ENCODE peak calls at places on chromosomes 3 and 15, in four cellular contexts. One of them, this sample, is unnamed.

GRCh38 chr3:71035314-71035713 is 548.2 kb downstream of the FOXP1 start:
- DNase-seq in H1: no peak
- DNase-seq in K562: no peak
- DNase-seq in HepG2: no peak
- DNase-seq in this sample: peak; percentile 96

GRCh38 chr3:65548848-65549625 is 489.7 kb downstream of the MAGI1 start:
- DNase-seq in H1: peak; percentile 74
- DNase-seq in K562: no peak
- DNase-seq in HepG2: peak; percentile 9
- DNase-seq in this sample: no peak

GRCh38 chr3:169034401-169034800 is 629.1 kb downstream of the MECOM start:
- DNase-seq in H1: no peak
- DNase-seq in K562: no peak
- DNase-seq in HepG2: no peak
- DNase-seq in this sample: no peak

GRCh38 chr15:68581725-68582124 is 2.9 kb downstream of the CORO2B start:
- DNase-seq in H1: no peak
- DNase-seq in K562: no peak
- DNase-seq in HepG2: no peak
- DNase-seq in this sample: no peak

GRCh38 chr3:10248984-10249748 is 907 bp downstream of the TATDN2 start:
- DNase-seq in H1: peak; percentile 68
- DNase-seq in K562: peak; percentile 71
- DNase-seq in HepG2: no peak
- DNase-seq in this sample: peak; percentile 35

GRCh38 chr3:185837409-185837808 is 12.6 kb upstream of the IGF2BP2 start:
- DNase-seq in H1: no peak
- DNase-seq in K562: no peak
- DNase-seq in HepG2: no peak
- DNase-seq in this sample: no peak

GRCh38 chr15:75205064-75205395 is 3.3 kb downstream of the C15orf39 start:
- DNase-seq in H1: no peak
- DNase-seq in K562: no peak
- DNase-seq in HepG2: no peak
- DNase-seq in this sample: no peak

GRCh38 chr3:112128843-112129727 is 4.0 kb downstream of the GCSAM start:
- DNase-seq in H1: no peak
- DNase-seq in K562: no peak
- DNase-seq in HepG2: no peak
- DNase-seq in this sample: no peak

GRCh38 chr3:107676469-107677309 is 153.9 kb downstream of the BBX start:
- DNase-seq in H1: no peak
- DNase-seq in K562: no peak
- DNase-seq in HepG2: peak; percentile 31
- DNase-seq in this sample: peak; percentile 42

GRCh38 chr3:41267975-41268640 is 68.8 kb downstream of the CTNNB1 start:
- DNase-seq in H1: no peak
- DNase-seq in K562: peak; percentile 74
- DNase-seq in HepG2: peak; percentile 96
- DNase-seq in this sample: peak; percentile 61

GRCh38 chr3:178795349-178795748 is 259.1 kb downstream of the KCNMB2 start:
- DNase-seq in H1: no peak
- DNase-seq in K562: no peak
- DNase-seq in HepG2: no peak
- DNase-seq in this sample: no peak

GRCh38 chr3:159964166-159964973 is 24.3 kb upstream of the IL12A start:
- DNase-seq in H1: no peak
- DNase-seq in K562: no peak
- DNase-seq in HepG2: no peak
- DNase-seq in this sample: peak; percentile 52

GRCh38 chr3:152355744-152356665 is 87.3 kb downstream of the MBNL1 start:
- DNase-seq in H1: no peak
- DNase-seq in K562: no peak
- DNase-seq in HepG2: no peak
- DNase-seq in this sample: no peak

GRCh38 chr15:66580643-66581042 is 14.8 kb upstream of the LCTL start:
- DNase-seq in H1: no peak
- DNase-seq in K562: no peak
- DNase-seq in HepG2: no peak
- DNase-seq in this sample: peak; percentile 90

GRCh38 chr3:9902372-9903237 is at the start of gene IL17RE:
- DNase-seq in H1: peak; percentile 73
- DNase-seq in K562: peak; percentile 67
- DNase-seq in HepG2: peak; percentile 41
- DNase-seq in this sample: no peak

GRCh38 chr3:172156309-172156998 is 117.1 kb downstream of the FNDC3B start:
- DNase-seq in H1: no peak
- DNase-seq in K562: no peak
- DNase-seq in HepG2: no peak
- DNase-seq in this sample: no peak

GRCh38 chr3:195421410-195421809 is 21.4 kb downstream of the ACAP2 start:
- DNase-seq in H1: no peak
- DNase-seq in K562: no peak
- DNase-seq in HepG2: no peak
- DNase-seq in this sample: no peak

GRCh38 chr3:42685891-42686820 is 819 bp downstream of the KLHL40 start:
- DNase-seq in H1: no peak
- DNase-seq in K562: no peak
- DNase-seq in HepG2: no peak
- DNase-seq in this sample: no peak

GRCh38 chr3:134371542-134372324 is 2.5 kb downstream of the AMOTL2 start:
- DNase-seq in H1: no peak
- DNase-seq in K562: no peak
- DNase-seq in HepG2: no peak
- DNase-seq in this sample: peak; percentile 34

DNA sequence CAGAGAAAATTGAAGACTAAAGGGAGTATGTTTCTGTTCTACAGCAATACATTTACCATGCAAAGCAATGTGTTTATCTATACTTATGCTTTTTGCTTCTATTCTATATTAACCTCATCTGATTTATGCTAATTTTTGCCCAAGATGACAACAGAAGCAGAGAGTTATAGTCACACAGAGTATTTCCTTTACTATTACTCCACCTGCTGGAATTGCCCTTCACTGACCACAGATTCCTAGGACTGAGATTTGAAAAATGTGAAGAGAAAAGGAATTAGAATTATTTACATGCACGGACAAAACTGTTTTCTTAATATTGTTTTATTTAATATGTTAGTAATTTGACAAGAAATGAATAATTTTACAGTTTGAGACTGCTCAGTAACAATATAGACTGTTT is 745.6 kb downstream of the VGLL3 start:
- DNase-seq in H1: no peak
- DNase-seq in K562: no peak
- DNase-seq in HepG2: no peak
- DNase-seq in this sample: no peak
- TF ChIP-seq CTCF in H1: no peak
- TF ChIP-seq CTCF in K562: no peak
- TF ChIP-seq CTCF in HepG2: peak; percentile 36
- TF ChIP-seq CTCF in this sample: no peak

GRCh38 chr15:90103669-90104329 is 1.5 kb upstream of the IDH2 start:
- DNase-seq in H1: no peak
- DNase-seq in K562: no peak
- DNase-seq in HepG2: peak; percentile 60
- DNase-seq in this sample: no peak
- TF ChIP-seq JUN in H1: no peak
- TF ChIP-seq JUN in K562: no peak
- TF ChIP-seq JUN in HepG2: no peak
- TF ChIP-seq JUN in this sample: no peak

GRCh38 chr3:128992926-128993460 is 883 bp downstream of the CFAP92 start:
- DNase-seq in H1: peak; percentile 62
- DNase-seq in K562: no peak
- DNase-seq in HepG2: no peak
- DNase-seq in this sample: no peak
- TF ChIP-seq EZH2 in H1: peak; percentile 54
- TF ChIP-seq EZH2 in K562: no peak
- TF ChIP-seq EZH2 in HepG2: no peak
- TF ChIP-seq EZH2 in this sample: no peak

GRCh38 chr3:53051929-53052328 is 6.1 kb upstream of the SFMBT1 start:
- DNase-seq in H1: peak; percentile 27
- DNase-seq in K562: no peak
- DNase-seq in HepG2: no peak
- DNase-seq in this sample: no peak

GRCh38 chr3:53056442-53056841 is 10.6 kb upstream of the SFMBT1 start:
- DNase-seq in H1: peak; percentile 43
- DNase-seq in K562: peak; percentile 30
- DNase-seq in HepG2: peak; percentile 66
- DNase-seq in this sample: no peak
- TF ChIP-seq CTCF in H1: peak; percentile 15
- TF ChIP-seq CTCF in K562: no peak
- TF ChIP-seq CTCF in HepG2: peak; percentile 71
- TF ChIP-seq CTCF in this sample: peak; percentile 5

GRCh38 chr3:157174265-157174615 is 14.3 kb upstream of the CCNL1 start:
- DNase-seq in H1: no peak
- DNase-seq in K562: no peak
- DNase-seq in HepG2: no peak
- DNase-seq in this sample: peak; percentile 21
- TF ChIP-seq JUN in H1: no peak
- TF ChIP-seq JUN in K562: no peak
- TF ChIP-seq JUN in HepG2: no peak
- TF ChIP-seq JUN in this sample: no peak

This sample was measured in endothelial cell of umbilical vein.